ENCODE peak calls at places on chromosomes 2 and 18, in ten cellular contexts. P is NB4, F is adrenal gland, X is body of pancreas, J is thoracic aorta, R is GM23248, S is AG09309, K is GM12865, O is AG10803, Q is cardiac fibroblast. T is an unnamed sample.

GRCh38 chr2:241289053-241289452 is 26.4 kb downstream of the HDLBP start:
- DNase-seq in R (peak; percentile 7), P (no peak), Q (no peak), O (no peak), F (no peak), J (no peak), X (no peak), S (no peak), K (no peak), T (no peak)

GRCh38 chr2:195657634-195658540 is 861 bp downstream of the SLC39A10 start:
- DNase-seq in R (peak; percentile 83), K (peak; percentile 83), P (peak; percentile 90), J (peak; percentile 8), Q (peak; percentile 91), S (peak; percentile 58), X (peak; percentile 70), O (peak; percentile 83), F (peak; percentile 79), T (peak; percentile 91)

GRCh38 chr2:121088251-121089004 is 196.6 kb downstream of the TFCP2L1 start:
- DNase-seq in Q (peak; percentile 87), R (no peak), P (no peak), S (no peak), X (no peak), J (no peak), O (peak; percentile 33), F (no peak), K (no peak), T (no peak)

GRCh38 chr18:21740724-21741510 is at the start of gene MIB1:
- DNase-seq in X (peak; percentile 61), J (peak; percentile 92), K (no peak), O (no peak), S (no peak), R (peak; percentile 67), P (peak; percentile 89), F (no peak), Q (no peak), T (no peak)

GRCh38 chr2:48696881-48697280 is 58.6 kb downstream of the LHCGR start:
- DNase-seq in X (no peak), R (peak; percentile 9), K (no peak), Q (no peak), S (no peak), F (no peak), J (no peak), O (no peak), P (no peak), T (no peak)

GRCh38 chr2:20190862-20191713 is 33.8 kb downstream of the SDC1 start:
- DNase-seq in X (peak; percentile 54), Q (peak; percentile 23), P (peak; percentile 49), S (no peak), F (no peak), K (peak; percentile 80), J (no peak), O (peak; percentile 24), R (no peak), T (no peak)

GRCh38 chr2:215428060-215428910 is 7.6 kb downstream of the FN1 start:
- DNase-seq in R (peak; percentile 31), K (no peak), X (no peak), F (no peak), S (no peak), P (no peak), J (no peak), Q (peak; percentile 54), O (peak; percentile 36), T (peak; percentile 18)

GRCh38 chr18:58997811-58998337 is 133.2 kb downstream of the ZNF532 start:
- DNase-seq in O (peak; percentile 99), S (peak; percentile 95), R (peak; percentile 90), F (no peak), Q (peak; percentile 96), P (no peak), K (no peak), J (peak; percentile 68), X (no peak), T (peak; percentile 90)

GRCh38 chr2:196200557-196200956 is 29.2 kb upstream of the STK17B start:
- DNase-seq in R (no peak), O (no peak), F (no peak), X (no peak), S (no peak), K (peak; percentile 88), P (no peak), Q (no peak), J (no peak), T (no peak)

GRCh38 chr2:164028764-164029534 is 293.1 kb upstream of the FIGN start:
- DNase-seq in O (peak; percentile 20), J (no peak), R (peak; percentile 48), P (no peak), F (no peak), Q (peak; percentile 48), K (no peak), X (no peak), S (peak; percentile 34), T (no peak)

GRCh38 chr2:201854221-201854801 is 48.0 kb downstream of the CDK15 start:
- DNase-seq in J (no peak), Q (peak; percentile 84), O (peak; percentile 98), P (no peak), F (no peak), X (no peak), S (peak; percentile 93), R (peak; percentile 98), K (no peak), T (peak; percentile 96)

GRCh38 chr2:200454839-200455801 is 54.7 kb downstream of the KCTD18 start:
- DNase-seq in R (peak; percentile 87), O (peak; percentile 55), F (peak; percentile 36), K (peak; percentile 80), J (no peak), S (no peak), X (no peak), P (no peak), Q (no peak), T (peak; percentile 28)

GRCh38 chr18:4248686-4249085 is 206.4 kb downstream of the DLGAP1 start:
- DNase-seq in K (peak; percentile 52), R (no peak), P (no peak), S (no peak), O (no peak), J (no peak), F (no peak), X (no peak), Q (no peak), T (no peak)

GRCh38 chr2:168201722-168202121 is 45.7 kb downstream of the STK39 start:
- DNase-seq in O (no peak), K (no peak), J (no peak), R (no peak), S (no peak), P (no peak), Q (no peak), F (no peak), X (no peak), T (no peak)

GRCh38 chr2:170524828-170525565 is 190.1 kb upstream of the SP5 start:
- DNase-seq in P (no peak), F (no peak), J (no peak), K (peak; percentile 37), R (no peak), X (no peak), S (no peak), O (peak; percentile 12), Q (no peak), T (no peak)

GRCh38 chr2:181396575-181397062 is 60.6 kb upstream of the ITGA4 start:
- DNase-seq in K (no peak), F (no peak), Q (no peak), P (peak; percentile 33), X (no peak), O (peak; percentile 71), J (no peak), R (peak; percentile 14), S (peak; percentile 17), T (peak; percentile 73)

GRCh38 chr2:127217470-127218325 is 2.4 kb downstream of the CYP27C1 start:
- DNase-seq in J (no peak), S (no peak), R (peak; percentile 87), P (no peak), X (no peak), K (no peak), F (no peak), Q (no peak), O (no peak), T (no peak)

DNA sequence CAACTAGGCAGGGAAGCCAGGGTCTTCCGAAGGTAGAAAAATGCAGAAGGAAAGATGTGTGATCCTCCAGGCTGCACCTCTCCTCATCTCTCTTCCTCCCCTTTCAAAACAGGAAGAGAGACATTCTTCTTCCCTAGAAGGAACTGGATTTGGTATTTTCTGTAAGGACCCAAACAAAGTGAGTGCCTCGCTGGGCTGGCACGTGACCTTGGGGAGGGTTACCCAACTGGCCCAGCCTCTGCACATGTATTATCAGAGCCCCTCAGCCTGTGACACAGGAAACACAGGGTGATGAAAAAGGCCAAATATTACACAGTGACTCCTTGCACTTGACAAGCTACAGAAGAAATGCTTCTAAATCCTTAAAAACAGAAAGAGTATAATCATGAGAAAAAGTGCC is 2.3 kb downstream of the HJURP start:
- DNase-seq in X (no peak), R (no peak), S (no peak), J (no peak), Q (no peak), F (no peak), P (peak; percentile 19), O (no peak), K (no peak), T (no peak)
- H3K4me3 ChIP-seq in X (no peak overlapping the region), R (peak overlapping the region; percentile 95), S (peak overlapping the region; percentile 2), J (no peak overlapping the region), Q (no peak overlapping the region), F (no peak overlapping the region), P (peak overlapping the region; percentile 99), O (peak overlapping the region; percentile 17), K (peak overlapping the region; percentile 75), T (peak overlapping the region; percentile 78)

GRCh38 chr2:11701831-11702301 is 31.9 kb upstream of the NTSR2 start:
- DNase-seq in J (no peak), S (no peak), P (peak; percentile 82), X (no peak), F (peak; percentile 39), O (no peak), K (no peak), R (no peak), Q (no peak), T (peak; percentile 98)
- H3K4me3 ChIP-seq in J (no peak overlapping the region), S (no peak overlapping the region), P (no peak overlapping the region), X (no peak overlapping the region), F (no peak overlapping the region), O (no peak overlapping the region), K (no peak overlapping the region), R (no peak overlapping the region), Q (no peak overlapping the region), T (no peak overlapping the region)

GRCh38 chr2:155100261-155100660 is 401.8 kb downstream of the KCNJ3 start:
- DNase-seq in J (no peak), Q (no peak), P (no peak), S (no peak), K (no peak), O (no peak), R (no peak), F (no peak), X (no peak), T (no peak)
- H3K4me3 ChIP-seq in J (no peak overlapping the region), Q (no peak overlapping the region), P (no peak overlapping the region), S (no peak overlapping the region), K (no peak overlapping the region), O (no peak overlapping the region), R (no peak overlapping the region), F (no peak overlapping the region), X (no peak overlapping the region), T (no peak overlapping the region)

DNA sequence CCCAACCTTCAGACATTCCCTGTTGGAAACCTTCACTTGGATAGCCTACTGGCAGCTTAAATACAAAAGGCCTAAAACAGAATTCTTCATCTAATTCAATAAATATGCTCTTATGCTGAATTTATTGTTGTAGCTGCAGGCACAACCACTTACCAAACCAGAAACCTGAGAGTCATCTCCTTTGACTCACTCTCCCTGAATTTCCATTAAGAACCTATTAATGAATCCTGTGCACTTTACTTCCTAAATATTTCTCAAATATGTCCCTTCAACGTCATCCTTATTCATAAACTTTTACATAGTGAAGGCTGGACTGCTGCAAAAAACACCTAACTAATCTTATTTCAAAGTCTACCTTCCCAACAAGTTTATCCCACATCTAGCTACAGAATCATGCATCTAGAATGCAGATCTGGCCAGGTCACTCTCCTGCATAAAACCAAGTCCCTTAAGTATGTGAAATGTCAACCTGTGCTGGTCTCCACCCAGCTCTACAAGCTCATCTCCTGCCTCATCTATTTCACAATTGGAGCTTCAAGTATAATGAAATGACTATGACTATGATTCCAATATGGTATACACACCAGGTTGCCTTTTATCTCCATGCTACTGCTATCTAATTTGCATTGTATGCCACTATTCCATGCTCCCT is 354.2 kb downstream of the ZEB2 start:
- DNase-seq in P (no peak), R (no peak), Q (no peak), O (no peak), J (no peak), S (no peak), F (no peak), K (no peak), X (no peak), T (no peak)
- H3K4me3 ChIP-seq in P (no peak overlapping the region), R (no peak overlapping the region), Q (no peak overlapping the region), O (no peak overlapping the region), J (no peak overlapping the region), S (no peak overlapping the region), F (no peak overlapping the region), K (no peak overlapping the region), X (no peak overlapping the region), T (no peak overlapping the region)